ENCODE peak calls at places on chromosomes 16 and 17, in seven cellular contexts. One of them, this sample, is unnamed.
A peak's percentile ranks its signal among the peaks of the same experiment; 100 is the strongest.

GRCh38 chr17:37650419-37651003 is 7.3 kb upstream of the DDX52 start:
- DNase-seq in endothelial cell of umbilical vein: peak; percentile 62
- DNase-seq in lower leg skin: no peak
- DNase-seq in GM12878: no peak
- DNase-seq in right atrium auricular region: no peak
- DNase-seq in A549: peak; percentile 67
- DNase-seq in fibroblast of lung: peak; percentile 57
- DNase-seq in this sample: no peak

GRCh38 chr17:7097940-7098339 is 16.7 kb downstream of the ASGR2 start:
- DNase-seq in endothelial cell of umbilical vein: no peak
- DNase-seq in lower leg skin: no peak
- DNase-seq in GM12878: no peak
- DNase-seq in right atrium auricular region: no peak
- DNase-seq in A549: no peak
- DNase-seq in fibroblast of lung: peak; percentile 4
- DNase-seq in this sample: no peak

GRCh38 chr16:80804061-80804450 is 342 bp downstream of the CDYL2 start:
- DNase-seq in endothelial cell of umbilical vein: peak; percentile 51
- DNase-seq in lower leg skin: no peak
- DNase-seq in GM12878: no peak
- DNase-seq in right atrium auricular region: no peak
- DNase-seq in A549: no peak
- DNase-seq in fibroblast of lung: peak; percentile 67
- DNase-seq in this sample: peak; percentile 22

GRCh38 chr17:57242148-57242547 is 14.2 kb upstream of the MSI2 start:
- DNase-seq in endothelial cell of umbilical vein: no peak
- DNase-seq in lower leg skin: no peak
- DNase-seq in GM12878: no peak
- DNase-seq in right atrium auricular region: no peak
- DNase-seq in A549: no peak
- DNase-seq in fibroblast of lung: no peak
- DNase-seq in this sample: no peak

GRCh38 chr16:15539197-15539596 is 103.8 kb downstream of the MARF1 start:
- DNase-seq in endothelial cell of umbilical vein: no peak
- DNase-seq in lower leg skin: no peak
- DNase-seq in GM12878: no peak
- DNase-seq in right atrium auricular region: no peak
- DNase-seq in A549: no peak
- DNase-seq in fibroblast of lung: no peak
- DNase-seq in this sample: no peak

GRCh38 chr17:33461051-33461450 is 168.0 kb upstream of the ASIC2 start:
- DNase-seq in endothelial cell of umbilical vein: no peak
- DNase-seq in lower leg skin: no peak
- DNase-seq in GM12878: no peak
- DNase-seq in right atrium auricular region: no peak
- DNase-seq in A549: no peak
- DNase-seq in fibroblast of lung: no peak
- DNase-seq in this sample: no peak

GRCh38 chr17:47633996-47634395 is 15.7 kb upstream of the KPNB1 start:
- DNase-seq in endothelial cell of umbilical vein: no peak
- DNase-seq in lower leg skin: no peak
- DNase-seq in GM12878: no peak
- DNase-seq in right atrium auricular region: no peak
- DNase-seq in A549: no peak
- DNase-seq in fibroblast of lung: no peak
- DNase-seq in this sample: no peak

GRCh38 chr17:64148699-64149098 is 18.8 kb upstream of the ERN1 start:
- DNase-seq in endothelial cell of umbilical vein: no peak
- DNase-seq in lower leg skin: no peak
- DNase-seq in GM12878: no peak
- DNase-seq in right atrium auricular region: peak; percentile 59
- DNase-seq in A549: no peak
- DNase-seq in fibroblast of lung: no peak
- DNase-seq in this sample: no peak

GRCh38 chr17:37488009-37488604 is 1.6 kb upstream of the DUSP14 start:
- DNase-seq in endothelial cell of umbilical vein: peak; percentile 93
- DNase-seq in lower leg skin: no peak
- DNase-seq in GM12878: no peak
- DNase-seq in right atrium auricular region: no peak
- DNase-seq in A549: peak; percentile 97
- DNase-seq in fibroblast of lung: peak; percentile 97
- DNase-seq in this sample: no peak

GRCh38 chr16:84093879-84094270 is 22.9 kb downstream of the MBTPS1 start:
- DNase-seq in endothelial cell of umbilical vein: no peak
- DNase-seq in lower leg skin: no peak
- DNase-seq in GM12878: no peak
- DNase-seq in right atrium auricular region: no peak
- DNase-seq in A549: no peak
- DNase-seq in fibroblast of lung: no peak
- DNase-seq in this sample: no peak

GRCh38 chr17:65541453-65541852 is 20.0 kb downstream of the AXIN2 start:
- DNase-seq in endothelial cell of umbilical vein: no peak
- DNase-seq in lower leg skin: no peak
- DNase-seq in GM12878: no peak
- DNase-seq in right atrium auricular region: no peak
- DNase-seq in A549: no peak
- DNase-seq in fibroblast of lung: no peak
- DNase-seq in this sample: no peak

GRCh38 chr16:22278841-22279240 is 18.4 kb upstream of the POLR3E start:
- DNase-seq in endothelial cell of umbilical vein: no peak
- DNase-seq in lower leg skin: no peak
- DNase-seq in GM12878: no peak
- DNase-seq in right atrium auricular region: no peak
- DNase-seq in A549: no peak
- DNase-seq in fibroblast of lung: no peak
- DNase-seq in this sample: no peak

GRCh38 chr17:83062818-83063671 is 16.4 kb upstream of the METRNL start:
- DNase-seq in endothelial cell of umbilical vein: no peak
- DNase-seq in lower leg skin: peak; percentile 17
- DNase-seq in GM12878: no peak
- DNase-seq in right atrium auricular region: no peak
- DNase-seq in A549: no peak
- DNase-seq in fibroblast of lung: no peak
- DNase-seq in this sample: peak; percentile 10

GRCh38 chr16:66516808-66517585 is 32.9 kb downstream of the TK2 start:
- DNase-seq in endothelial cell of umbilical vein: peak; percentile 100
- DNase-seq in lower leg skin: peak; percentile 97
- DNase-seq in GM12878: peak; percentile 98
- DNase-seq in right atrium auricular region: peak; percentile 99
- DNase-seq in A549: peak; percentile 98
- DNase-seq in fibroblast of lung: peak; percentile 99
- DNase-seq in this sample: peak; percentile 98

GRCh38 chr17:13735861-13736260 is 134.1 kb upstream of the HS3ST3A1 start:
- DNase-seq in endothelial cell of umbilical vein: no peak
- DNase-seq in lower leg skin: no peak
- DNase-seq in GM12878: no peak
- DNase-seq in right atrium auricular region: no peak
- DNase-seq in A549: no peak
- DNase-seq in fibroblast of lung: no peak
- DNase-seq in this sample: no peak

GRCh38 chr17:79220715-79221291 is 146.2 kb downstream of the ENGASE start:
- DNase-seq in endothelial cell of umbilical vein: no peak
- DNase-seq in lower leg skin: no peak
- DNase-seq in GM12878: no peak
- DNase-seq in right atrium auricular region: no peak
- DNase-seq in A549: no peak
- DNase-seq in fibroblast of lung: no peak
- DNase-seq in this sample: no peak
- H3K4me3 ChIP-seq in endothelial cell of umbilical vein: no peak overlapping the region
- H3K4me3 ChIP-seq in lower leg skin: no peak overlapping the region
- H3K4me3 ChIP-seq in GM12878: no peak overlapping the region
- H3K4me3 ChIP-seq in right atrium auricular region: no peak overlapping the region
- H3K4me3 ChIP-seq in A549: no peak overlapping the region
- H3K4me3 ChIP-seq in fibroblast of lung: no peak overlapping the region
- H3K4me3 ChIP-seq in this sample: no peak overlapping the region

GRCh38 chr17:50192873-50193274 is 8.6 kb downstream of the COL1A1 start:
- DNase-seq in endothelial cell of umbilical vein: no peak
- DNase-seq in lower leg skin: no peak
- DNase-seq in GM12878: no peak
- DNase-seq in right atrium auricular region: no peak
- DNase-seq in A549: no peak
- DNase-seq in fibroblast of lung: no peak
- DNase-seq in this sample: no peak

GRCh38 chr17:50196826-50197225 is 4.6 kb downstream of the COL1A1 start:
- DNase-seq in endothelial cell of umbilical vein: no peak
- DNase-seq in lower leg skin: no peak
- DNase-seq in GM12878: no peak
- DNase-seq in right atrium auricular region: no peak
- DNase-seq in A549: no peak
- DNase-seq in fibroblast of lung: peak; percentile 71
- DNase-seq in this sample: peak; percentile 84

GRCh38 chr17:50196036-50196435 is 5.4 kb downstream of the COL1A1 start:
- DNase-seq in endothelial cell of umbilical vein: no peak
- DNase-seq in lower leg skin: no peak
- DNase-seq in GM12878: no peak
- DNase-seq in right atrium auricular region: no peak
- DNase-seq in A549: no peak
- DNase-seq in fibroblast of lung: no peak
- DNase-seq in this sample: no peak

GRCh38 chr17:50194441-50195195 is 6.8 kb downstream of the COL1A1 start:
- DNase-seq in endothelial cell of umbilical vein: no peak
- DNase-seq in lower leg skin: no peak
- DNase-seq in GM12878: no peak
- DNase-seq in right atrium auricular region: no peak
- DNase-seq in A549: no peak
- DNase-seq in fibroblast of lung: no peak
- DNase-seq in this sample: no peak

DNA sequence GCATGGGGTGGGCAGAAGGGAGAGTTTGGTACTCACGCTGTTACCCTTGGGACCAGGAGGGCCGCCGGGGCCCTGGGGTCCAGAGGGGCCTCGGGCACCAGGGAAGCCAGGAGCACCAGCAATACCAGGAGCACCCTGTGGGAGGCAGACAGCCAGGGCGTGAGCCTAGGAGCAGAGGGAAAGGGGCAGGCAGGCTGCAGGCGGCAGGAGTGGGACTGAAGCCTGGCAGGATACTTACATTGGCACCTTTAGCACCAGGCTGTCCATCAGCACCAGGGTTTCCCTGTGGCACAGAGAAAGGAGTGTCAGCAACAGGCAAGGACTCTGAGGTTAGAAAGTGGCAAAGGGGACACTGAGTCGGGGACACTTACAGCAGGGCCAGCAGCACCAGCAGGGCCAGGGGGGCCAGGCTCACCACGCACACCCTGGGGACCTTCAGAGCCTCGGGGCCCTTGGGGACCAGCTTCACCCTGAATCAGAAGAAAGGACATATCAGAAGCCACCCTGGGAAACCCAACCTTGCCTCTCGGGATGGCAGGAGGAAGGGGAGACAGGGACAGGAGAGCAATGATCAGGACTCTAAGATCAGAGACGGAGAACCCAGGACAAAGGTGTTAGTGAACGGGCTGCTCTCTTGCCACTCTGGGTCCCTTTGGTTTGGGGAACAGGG is 6.1 kb downstream of the COL1A1 start:
- DNase-seq in endothelial cell of umbilical vein: no peak
- DNase-seq in lower leg skin: no peak
- DNase-seq in GM12878: no peak
- DNase-seq in right atrium auricular region: no peak
- DNase-seq in A549: no peak
- DNase-seq in fibroblast of lung: no peak
- DNase-seq in this sample: no peak
- TF ChIP-seq CTCF in endothelial cell of umbilical vein: no peak
- TF ChIP-seq CTCF in lower leg skin: no peak
- TF ChIP-seq CTCF in GM12878: peak; percentile 5
- TF ChIP-seq CTCF in right atrium auricular region: no peak
- TF ChIP-seq CTCF in A549: peak; percentile 8
- TF ChIP-seq CTCF in fibroblast of lung: peak; percentile 38
- TF ChIP-seq CTCF in this sample: no peak

GRCh38 chr17:2508035-2508434 is 3.7 kb downstream of the METTL16 start:
- DNase-seq in endothelial cell of umbilical vein: no peak
- DNase-seq in lower leg skin: no peak
- DNase-seq in GM12878: no peak
- DNase-seq in right atrium auricular region: no peak
- DNase-seq in A549: no peak
- DNase-seq in fibroblast of lung: no peak
- DNase-seq in this sample: no peak

GRCh38 chr17:2511462-2512369 is at the start of gene METTL16:
- DNase-seq in endothelial cell of umbilical vein: peak; percentile 99
- DNase-seq in lower leg skin: peak; percentile 98
- DNase-seq in GM12878: peak; percentile 96
- DNase-seq in right atrium auricular region: peak; percentile 99
- DNase-seq in A549: peak; percentile 99
- DNase-seq in fibroblast of lung: peak; percentile 99
- DNase-seq in this sample: peak; percentile 99

GRCh38 chr17:2511138-2511461 is 588 bp downstream of the METTL16 start:
- DNase-seq in endothelial cell of umbilical vein: no peak
- DNase-seq in lower leg skin: no peak
- DNase-seq in GM12878: no peak
- DNase-seq in right atrium auricular region: no peak
- DNase-seq in A549: no peak
- DNase-seq in fibroblast of lung: no peak
- DNase-seq in this sample: no peak

GRCh38 chr17:2510559-2510958 is 1.1 kb downstream of the METTL16 start:
- DNase-seq in endothelial cell of umbilical vein: no peak
- DNase-seq in lower leg skin: no peak
- DNase-seq in GM12878: no peak
- DNase-seq in right atrium auricular region: no peak
- DNase-seq in A549: no peak
- DNase-seq in fibroblast of lung: no peak
- DNase-seq in this sample: no peak
- H3K4me3 ChIP-seq in endothelial cell of umbilical vein: peak overlapping the region; percentile 68
- H3K4me3 ChIP-seq in lower leg skin: no peak overlapping the region
- H3K4me3 ChIP-seq in GM12878: peak overlapping the region; percentile 91
- H3K4me3 ChIP-seq in right atrium auricular region: peak overlapping the region; percentile 86
- H3K4me3 ChIP-seq in A549: peak overlapping the region; percentile 79
- H3K4me3 ChIP-seq in fibroblast of lung: peak overlapping the region; percentile 94
- H3K4me3 ChIP-seq in this sample: peak overlapping the region; percentile 78

GRCh38 chr17:50175035-50175788 is 9.4 kb downstream of the SGCA start:
- DNase-seq in endothelial cell of umbilical vein: no peak
- DNase-seq in lower leg skin: no peak
- DNase-seq in GM12878: no peak
- DNase-seq in right atrium auricular region: no peak
- DNase-seq in A549: no peak
- DNase-seq in fibroblast of lung: no peak
- DNase-seq in this sample: no peak

GRCh38 chr17:50177983-50178834 is 12.4 kb downstream of the SGCA start:
- DNase-seq in endothelial cell of umbilical vein: peak; percentile 84
- DNase-seq in lower leg skin: no peak
- DNase-seq in GM12878: no peak
- DNase-seq in right atrium auricular region: peak; percentile 91
- DNase-seq in A549: peak; percentile 98
- DNase-seq in fibroblast of lung: peak; percentile 97
- DNase-seq in this sample: peak; percentile 84

GRCh38 chr17:50177476-50177875 is 11.7 kb downstream of the SGCA start:
- DNase-seq in endothelial cell of umbilical vein: no peak
- DNase-seq in lower leg skin: no peak
- DNase-seq in GM12878: no peak
- DNase-seq in right atrium auricular region: no peak
- DNase-seq in A549: no peak
- DNase-seq in fibroblast of lung: no peak
- DNase-seq in this sample: no peak

GRCh38 chr17:50174444-50174843 is 8.6 kb downstream of the SGCA start:
- DNase-seq in endothelial cell of umbilical vein: no peak
- DNase-seq in lower leg skin: no peak
- DNase-seq in GM12878: no peak
- DNase-seq in right atrium auricular region: no peak
- DNase-seq in A549: no peak
- DNase-seq in fibroblast of lung: no peak
- DNase-seq in this sample: no peak

GRCh38 chr17:50176559-50177471 is 11.0 kb downstream of the SGCA start:
- DNase-seq in endothelial cell of umbilical vein: no peak
- DNase-seq in lower leg skin: no peak
- DNase-seq in GM12878: no peak
- DNase-seq in right atrium auricular region: no peak
- DNase-seq in A549: no peak
- DNase-seq in fibroblast of lung: no peak
- DNase-seq in this sample: no peak
- TF ChIP-seq CTCF in endothelial cell of umbilical vein: no peak
- TF ChIP-seq CTCF in lower leg skin: no peak
- TF ChIP-seq CTCF in GM12878: no peak
- TF ChIP-seq CTCF in right atrium auricular region: no peak
- TF ChIP-seq CTCF in A549: no peak
- TF ChIP-seq CTCF in fibroblast of lung: no peak
- TF ChIP-seq CTCF in this sample: peak; percentile 34

This sample was measured in tibial artery.